ENCODE peak calls at places on chromosomes 11 and 22, in four cellular contexts. I is A549, A is K562, E is HCT116. C is an unnamed sample.
A peak's percentile ranks its signal among the peaks of the same experiment; 100 is the strongest.

GRCh38 chr11:29435421-29435820 is 581.4 kb downstream of the KCNA4 start:
- DNase-seq in E (no peak), I (no peak), A (no peak), C (no peak)

GRCh38 chr11:69135420-69136363 is 20.0 kb upstream of the SMIM38 start:
- DNase-seq in I (no peak), E (no peak), A (no peak), C (no peak)

GRCh38 chr22:45271667-45272188 is 13.0 kb upstream of the UPK3A start:
- DNase-seq in E (no peak), I (no peak), A (no peak), C (no peak)

GRCh38 chr11:134207538-134208239 is 16.1 kb downstream of the NCAPD3 start:
- DNase-seq in E (no peak), I (no peak), A (no peak), C (peak; percentile 52)

GRCh38 chr11:26593686-26594085 is 21.6 kb upstream of the MUC15 start:
- DNase-seq in I (no peak), A (no peak), E (no peak), C (no peak)

GRCh38 chr22:35637943-35638342 is 10.3 kb upstream of the APOL6 start:
- DNase-seq in I (no peak), E (no peak), A (no peak), C (no peak)

GRCh38 chr22:49724030-49724892 is 103.4 kb downstream of the BRD1 start:
- DNase-seq in A (peak; percentile 35), I (no peak), E (no peak), C (peak; percentile 29)

GRCh38 chr11:2517016-2517385 is 72.2 kb downstream of the KCNQ1 start:
- DNase-seq in E (no peak), A (no peak), I (no peak), C (no peak)

GRCh38 chr22:49918911-49919881 is 762 bp downstream of the CRELD2 start:
- DNase-seq in I (no peak), A (peak; percentile 51), E (no peak), C (no peak)

GRCh38 chr11:106632283-106632682 is 386.0 kb downstream of the GUCY1A2 start:
- DNase-seq in I (no peak), E (no peak), A (no peak), C (no peak)

GRCh38 chr11:61061081-61061826 is 41.0 kb upstream of the CD5 start:
- DNase-seq in I (no peak), A (no peak), E (peak; percentile 6), C (peak; percentile 68)

GRCh38 chr11:104700609-104701008 is 197.7 kb downstream of the CASP12 start:
- DNase-seq in E (no peak), I (no peak), A (no peak), C (no peak)

GRCh38 chr11:67266424-67267187 is at the start of gene GRK2:
- DNase-seq in I (peak; percentile 44), E (no peak), A (peak; percentile 91), C (peak; percentile 53)

GRCh38 chr22:43005106-43005505 is 9.8 kb downstream of the PACSIN2 start:
- DNase-seq in A (no peak), I (no peak), E (no peak), C (no peak)

GRCh38 chr22:45475063-45475747 is 27.5 kb upstream of the FBLN1 start:
- DNase-seq in E (no peak), A (no peak), I (no peak), C (no peak)

GRCh38 chr11:105361651-105362050 is 222.1 kb upstream of the CARD18 start:
- DNase-seq in E (no peak), A (no peak), I (no peak), C (no peak)

GRCh38 chr22:45626198-45626651 is 45.4 kb upstream of the ATXN10 start:
- DNase-seq in I (peak; percentile 63), E (peak; percentile 87), A (peak; percentile 43), C (no peak)

GRCh38 chr11:68938088-68938487 is 34.4 kb downstream of the IGHMBP2 start:
- DNase-seq in E (no peak), I (no peak), A (no peak), C (no peak)

GRCh38 chr22:47123006-47123826 is 360.8 kb downstream of the TBC1D22A start:
- DNase-seq in A (no peak), E (no peak), I (no peak), C (no peak)

GRCh38 chr11:89922195-89922660 is at the start of gene TRIM49D1:
- DNase-seq in I (no peak), A (peak; percentile 1), E (no peak), C (no peak)
- TF ChIP-seq REST in I (no peak), A (no peak), E (no peak), C (no peak)

DNA sequence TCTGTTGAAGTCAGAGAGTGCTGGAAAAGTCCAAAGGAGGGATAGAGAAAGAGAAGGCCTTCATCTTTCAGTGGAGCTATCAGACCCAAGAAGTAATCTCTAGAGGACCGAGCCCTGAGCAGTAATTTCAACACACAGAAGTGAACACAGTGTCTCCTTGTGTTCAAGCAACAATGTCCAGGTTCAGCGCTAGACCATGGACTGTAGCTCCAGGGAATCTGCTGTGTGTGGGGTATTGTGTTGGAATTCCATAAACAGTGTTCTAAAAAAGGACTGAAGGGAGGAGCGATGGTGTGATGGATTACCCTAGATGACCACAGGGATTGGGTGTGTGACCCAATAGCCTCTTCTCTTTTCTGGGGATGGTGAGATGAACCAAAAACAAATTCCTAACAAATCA is 165.9 kb downstream of the BLID start:
- DNase-seq in I (no peak), E (no peak), A (no peak), C (no peak)
- TF ChIP-seq REST in I (no peak), E (no peak), A (no peak), C (no peak)

DNA sequence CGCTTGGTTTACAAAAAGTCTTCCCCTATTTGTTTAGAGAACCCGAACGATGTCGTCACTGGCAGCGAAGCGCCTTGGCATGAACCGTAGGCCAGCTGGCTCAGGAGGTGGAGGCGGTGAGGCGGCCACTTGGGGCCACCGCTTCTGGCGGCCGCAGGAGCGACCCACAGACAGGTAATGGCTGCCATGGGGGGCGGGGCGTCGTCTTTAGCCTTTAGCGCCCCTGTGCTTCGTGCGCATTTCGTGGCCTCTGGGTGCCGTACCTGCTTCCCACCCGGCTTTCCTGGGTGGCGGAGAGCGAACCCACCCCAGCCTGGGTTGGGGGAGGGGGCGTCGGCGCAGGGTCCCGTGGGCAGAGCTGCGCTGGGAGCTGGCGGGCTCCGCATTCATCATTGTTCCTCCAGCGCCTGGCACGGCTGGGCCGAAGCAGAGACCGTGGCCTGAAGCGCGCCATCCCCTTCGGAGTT is 470 bp upstream of the OSBP2 start:
- DNase-seq in E (peak; percentile 29), A (no peak), I (peak; percentile 47), C (peak; percentile 15)
- TF ChIP-seq REST in E (no peak), A (no peak), I (no peak), C (no peak)

DNA sequence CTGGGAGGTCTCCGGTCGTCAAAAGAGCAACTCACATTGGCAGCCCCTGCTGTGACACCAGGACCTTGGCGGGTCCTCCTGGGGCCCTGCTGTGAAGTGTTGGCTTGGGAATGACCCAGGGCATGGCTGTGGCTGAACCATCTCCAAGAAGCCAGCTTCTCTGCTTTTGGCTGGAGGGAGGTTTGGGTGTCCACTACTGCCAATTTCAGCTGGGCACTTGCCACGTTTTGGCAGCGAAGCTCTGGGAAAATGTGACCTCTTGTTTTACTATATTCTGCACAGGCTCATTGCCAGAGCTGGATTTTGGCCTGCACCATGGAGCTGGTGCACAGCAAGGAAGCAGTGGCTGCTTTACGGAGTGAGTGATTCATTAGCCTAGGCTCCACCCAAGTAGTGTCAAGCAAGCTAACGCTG is 24.2 kb upstream of the SMCO4 start:
- DNase-seq in E (no peak), I (no peak), A (no peak), C (no peak)
- TF ChIP-seq REST in E (no peak), I (no peak), A (no peak), C (no peak)

DNA sequence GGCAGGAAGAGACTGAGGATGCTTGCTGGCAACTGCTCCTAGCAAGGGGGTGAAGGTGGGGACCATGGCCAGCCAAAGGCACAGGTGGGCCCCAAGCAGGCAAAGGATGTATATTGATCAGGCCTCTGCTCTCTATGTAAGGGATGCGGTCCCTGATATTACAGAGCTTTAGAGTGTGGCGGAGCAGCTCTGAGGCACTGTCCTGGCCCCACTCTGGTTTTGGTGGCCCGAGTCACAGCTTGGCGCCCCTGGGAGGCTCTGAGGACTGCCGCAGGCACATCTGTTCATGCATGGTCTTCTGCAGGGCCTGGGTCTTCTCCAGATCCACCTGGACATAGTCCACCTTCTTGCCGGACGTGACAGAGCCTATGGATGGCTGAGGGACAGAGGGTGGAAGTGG is 45.5 kb downstream of the GAB4 start:
- DNase-seq in I (no peak), E (no peak), A (no peak), C (no peak)
- TF ChIP-seq REST in I (no peak), E (no peak), A (no peak), C (no peak)

DNA sequence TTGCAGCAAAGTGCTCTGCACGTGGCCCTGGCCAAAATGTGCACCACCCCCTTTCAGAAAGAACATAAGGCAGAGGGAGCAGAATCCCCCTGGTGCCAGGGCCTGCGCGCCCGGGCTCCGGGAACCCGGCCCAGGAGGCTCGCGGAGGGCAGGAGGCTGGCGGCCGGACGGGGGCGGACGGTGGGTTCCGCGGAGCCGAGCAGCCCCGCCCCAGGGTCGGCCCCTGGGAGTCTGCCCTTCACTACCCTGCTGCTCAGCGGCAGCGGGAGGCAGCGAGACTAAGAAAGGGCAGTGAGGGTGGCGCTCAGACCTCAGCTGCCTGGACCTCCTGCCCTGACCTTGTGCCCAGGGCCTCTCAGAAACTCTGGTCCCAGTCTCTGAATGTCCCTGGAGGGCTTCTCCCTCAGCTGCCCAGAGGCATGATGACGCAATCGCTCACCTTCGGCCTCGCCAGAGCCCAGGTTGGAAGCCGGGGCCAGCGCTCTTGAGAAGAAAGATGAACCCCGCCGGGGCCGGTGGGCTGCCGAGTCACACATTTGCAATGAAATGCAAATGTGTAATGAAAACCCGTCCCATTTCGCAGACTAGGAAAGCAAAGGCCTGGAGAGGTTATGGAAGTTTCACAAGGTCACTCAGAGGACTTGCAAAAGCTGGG is 1.1 kb upstream of the CLMP start:
- DNase-seq in A (no peak), I (no peak), E (no peak), C (no peak)
- TF ChIP-seq REST in A (no peak), I (no peak), E (no peak), C (no peak)

GRCh38 chr11:131154329-131154728 is 216.1 kb upstream of the NTM start:
- DNase-seq in E (no peak), A (no peak), I (no peak), C (no peak)
- TF ChIP-seq REST in E (no peak), A (no peak), I (no peak), C (no peak)

DNA sequence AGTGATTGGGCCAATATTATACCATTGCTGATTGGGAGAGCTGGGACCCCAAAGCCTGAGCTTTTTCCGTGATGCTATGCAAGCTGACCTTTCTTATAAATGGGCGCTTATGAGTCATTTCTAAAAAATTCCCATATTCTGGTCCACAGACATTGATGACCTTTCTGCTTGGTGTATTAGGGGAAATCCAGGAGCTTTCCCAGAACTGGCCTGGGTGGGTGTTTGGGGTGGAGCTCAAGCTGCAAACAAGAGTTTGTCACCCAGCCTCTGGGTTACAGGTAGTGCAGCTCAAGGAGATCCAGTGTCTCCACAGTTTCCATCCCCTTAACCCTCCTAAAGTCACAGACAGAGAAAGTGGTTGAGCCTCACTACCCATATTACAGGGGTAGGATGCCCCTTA is 67.7 kb downstream of the CCDC81 start:
- DNase-seq in I (no peak), A (no peak), E (no peak), C (no peak)
- TF ChIP-seq REST in I (no peak), A (no peak), E (no peak), C (no peak)